ENCODE peak calls at places on chromosomes 1 and 21, in nine cellular contexts. C is right lobe of liver; A is cardiac muscle cell; G is stimulated activated CD8-positive, alpha-beta memory T cell treated with anti-CD3 and anti-CD28 coated beads, Interleukin-7, amount 100 ng/mL, for 1 hour; P is NT2/D1; T is stimulated activated naive CD8-positive, alpha-beta T cell treated with anti-CD3 and anti-CD28 coated beads, Interleukin-15, amount 100 ng/mL, for 72 hours; L is PC-3; H is GM23248; W is activated CD8-positive, alpha-beta T cell treated with anti-CD3 and anti-CD28 coated beads, Interleukin-2, amount 10 ng/mL, durations not matched to agents 7 days and 5 days. X is an unnamed sample.

GRCh38 chr1:14363191-14363590 is 235.3 kb upstream of the KAZN start:
- DNase-seq in C (no peak), A (no peak), G (no peak), P (no peak), T (no peak), L (no peak), H (peak), W (no peak), X (no peak)

GRCh38 chr1:108813326-108813725 is 43.6 kb downstream of the AKNAD1 start:
- DNase-seq in C (no peak), A (no peak), G (no peak), P (no peak), T (no peak), L (peak), H (no peak), W (no peak), X (no peak)

GRCh38 chr1:241459186-241459802 is 60.3 kb downstream of the FH start:
- DNase-seq in C (no peak), A (no peak), G (no peak), P (no peak), T (no peak), L (no peak), H (no peak), W (no peak), X (no peak)

GRCh38 chr1:119001181-119002018 is 13.3 kb upstream of the TBX15 start:
- DNase-seq in C (no peak), A (peak), G (no peak), P (no peak), T (no peak), L (no peak), H (peak), W (no peak), X (no peak)

GRCh38 chr1:20308569-20308968 is 17.9 kb downstream of the VWA5B1 start:
- DNase-seq in C (no peak), A (no peak), G (no peak), P (no peak), T (no peak), L (no peak), H (no peak), W (no peak), X (no peak)

GRCh38 chr1:198018529-198018928 is 101.4 kb downstream of the LHX9 start:
- DNase-seq in C (no peak), A (peak), G (no peak), P (no peak), T (no peak), L (peak), H (peak), W (no peak), X (no peak)

GRCh38 chr1:185074307-185074706 is 28.9 kb downstream of the RNF2 start:
- DNase-seq in C (no peak), A (peak), G (no peak), P (peak), T (no peak), L (peak), H (peak), W (no peak), X (no peak)

GRCh38 chr1:19735419-19736127 is 64.1 kb downstream of the TMCO4 start:
- DNase-seq in C (peak), A (peak), G (no peak), P (no peak), T (no peak), L (peak), H (peak), W (no peak), X (no peak)

GRCh38 chr1:74733616-74734484 is 898 bp downstream of the TYW3 start:
- DNase-seq in C (no peak), A (peak), G (no peak), P (peak), T (peak), L (peak), H (peak), W (peak), X (no peak)

GRCh38 chr1:88014126-88014525 is 669.9 kb upstream of the PKN2 start:
- DNase-seq in C (no peak), A (no peak), G (no peak), P (no peak), T (no peak), L (no peak), H (no peak), W (no peak), X (no peak)

GRCh38 chr1:149928388-149928724 is 753 bp upstream of the SF3B4 start:
- DNase-seq in C (no peak), A (no peak), G (no peak), P (no peak), T (no peak), L (no peak), H (no peak), W (no peak), X (no peak)

GRCh38 chr21:31580866-31581276 is 78.6 kb upstream of the SOD1 start:
- DNase-seq in C (peak), A (peak), G (peak), P (peak), T (peak), L (peak), H (peak), W (peak), X (peak)

GRCh38 chr1:159228554-159228953 is 23.9 kb downstream of the ACKR1 start:
- DNase-seq in C (no peak), A (no peak), G (no peak), P (no peak), T (no peak), L (no peak), H (no peak), W (no peak), X (no peak)

GRCh38 chr1:39088658-39089057 is 62.5 kb downstream of the NDUFS5 start:
- DNase-seq in C (no peak), A (no peak), G (no peak), P (no peak), T (no peak), L (no peak), H (no peak), W (no peak), X (no peak)

GRCh38 chr1:17635811-17636210 is 96.3 kb downstream of the ARHGEF10L start:
- DNase-seq in C (no peak), A (no peak), G (no peak), P (no peak), T (no peak), L (no peak), H (no peak), W (no peak), X (no peak)

GRCh38 chr1:196545239-196545638 is 63.0 kb downstream of the KCNT2 start:
- DNase-seq in C (no peak), A (no peak), G (no peak), P (no peak), T (no peak), L (no peak), H (no peak), W (no peak), X (no peak)

GRCh38 chr1:145826030-145826429 is 2.0 kb downstream of the POLR3C start:
- DNase-seq in C (no peak), A (no peak), G (no peak), P (no peak), T (no peak), L (peak), H (peak), W (no peak), X (no peak)

GRCh38 chr1:36650200-36651065 is 167.7 kb upstream of the CSF3R start:
- DNase-seq in C (peak), A (peak), G (peak), P (peak), T (peak), L (peak), H (peak), W (peak), X (peak)

GRCh38 chr21:35488941-35489340 is 439.8 kb upstream of the RUNX1 start:
- DNase-seq in C (no peak), A (no peak), G (no peak), P (no peak), T (no peak), L (peak), H (no peak), W (no peak), X (no peak)

GRCh38 chr21:33478858-33479678 is 706 bp downstream of the TMEM50B start:
- DNase-seq in C (peak), A (peak), G (no peak), P (no peak), T (peak), L (peak), H (peak), W (peak), X (peak)

GRCh38 chr1:111660204-111661150 is 40.9 kb downstream of the RAP1A start:
- DNase-seq in C (no peak), A (peak), G (no peak), P (no peak), T (no peak), L (no peak), H (peak), W (no peak), X (no peak)

GRCh38 chr1:59025201-59025600 is 241.4 kb upstream of the JUN start:
- DNase-seq in C (no peak), A (no peak), G (no peak), P (no peak), T (no peak), L (peak), H (peak), W (no peak), X (no peak)

GRCh38 chr1:211548321-211549091 is 30.5 kb downstream of the SLC30A1 start:
- DNase-seq in C (no peak), A (no peak), G (no peak), P (peak), T (no peak), L (no peak), H (no peak), W (no peak), X (no peak)

GRCh38 chr1:180458807-180459206 is 43.6 kb downstream of the ACBD6 start:
- DNase-seq in C (no peak), A (no peak), G (no peak), P (no peak), T (no peak), L (no peak), H (no peak), W (no peak), X (no peak)

GRCh38 chr1:120133228-120133927 is 42.9 kb downstream of the SEC22B start:
- DNase-seq in C (no peak), A (no peak), G (no peak), P (no peak), T (no peak), L (no peak), H (no peak), W (no peak), X (no peak)

GRCh38 chr1:10508511-10508951 is 33.8 kb downstream of the PEX14 start:
- DNase-seq in C (no peak), A (no peak), G (no peak), P (peak), T (no peak), L (no peak), H (no peak), W (no peak), X (no peak)

GRCh38 chr1:24506706-24507422 is 4.2 kb downstream of the RCAN3 start:
- DNase-seq in C (no peak), A (no peak), G (no peak), P (no peak), T (no peak), L (no peak), H (no peak), W (no peak), X (no peak)

GRCh38 chr21:41659791-41660560 is 106.9 kb downstream of the RIPK4 start:
- DNase-seq in C (peak), A (peak), G (no peak), P (no peak), T (no peak), L (peak), H (peak), W (no peak), X (no peak)

GRCh38 chr1:205240118-205240517 is 12.4 kb downstream of the TMCC2 start:
- DNase-seq in C (no peak), A (no peak), G (no peak), P (no peak), T (no peak), L (no peak), H (no peak), W (no peak), X (no peak)

GRCh38 chr1:21834094-21834493 is 22.0 kb downstream of the LDLRAD2 start:
- DNase-seq in C (no peak), A (no peak), G (no peak), P (no peak), T (no peak), L (no peak), H (no peak), W (no peak), X (no peak)

GRCh38 chr1:866095-866494 is 57.6 kb upstream of the SAMD11 start:
- DNase-seq in C (no peak), A (no peak), G (no peak), P (no peak), T (no peak), L (no peak), H (no peak), W (no peak), X (no peak)

GRCh38 chr1:55289042-55289441 is 73.9 kb upstream of the USP24 start:
- DNase-seq in C (no peak), A (no peak), G (no peak), P (no peak), T (no peak), L (no peak), H (no peak), W (no peak), X (no peak)

GRCh38 chr1:203467550-203467921 is 8.1 kb upstream of the PRELP start:
- DNase-seq in C (peak), A (peak), G (no peak), P (no peak), T (no peak), L (no peak), H (peak), W (no peak), X (no peak)

GRCh38 chr21:36079010-36079649 is 9.3 kb downstream of the CBR1 start:
- DNase-seq in C (peak), A (no peak), G (no peak), P (no peak), T (peak), L (no peak), H (peak), W (peak), X (no peak)

GRCh38 chr1:115266729-115267421 is 71.2 kb downstream of the NGF start:
- DNase-seq in C (no peak), A (peak), G (no peak), P (no peak), T (no peak), L (no peak), H (no peak), W (no peak), X (no peak)

GRCh38 chr1:228185641-228185965 is 20.0 kb downstream of the IBA57 start:
- DNase-seq in C (no peak), A (no peak), G (peak), P (no peak), T (no peak), L (no peak), H (no peak), W (peak), X (no peak)

GRCh38 chr1:23816932-23817331 is 8.3 kb downstream of the HMGCL start:
- DNase-seq in C (no peak), A (no peak), G (no peak), P (no peak), T (no peak), L (no peak), H (no peak), W (no peak), X (no peak)

GRCh38 chr1:47561523-47562007 is 123.7 kb downstream of the FOXD2 start:
- DNase-seq in C (no peak), A (no peak), G (no peak), P (no peak), T (no peak), L (peak), H (peak), W (no peak), X (no peak)

GRCh38 chr1:112461200-112461871 is 47.4 kb upstream of the WNT2B start:
- DNase-seq in C (no peak), A (no peak), G (no peak), P (no peak), T (no peak), L (no peak), H (peak), W (no peak), X (no peak)

GRCh38 chr1:28887418-28887834 is 26.9 kb upstream of the EPB41 start:
- DNase-seq in C (peak), A (no peak), G (no peak), P (no peak), T (peak), L (peak), H (peak), W (peak), X (peak)

X was measured in mesothelial cell of epicardium.